ENCODE peak calls at places on chromosomes 13 and 19, in four cellular contexts. One of them, this sample, is unnamed.

GRCh38 chr13:77521595-77522367 is 13.7 kb upstream of the SCEL start:
- DNase-seq in stimulated activated CD4-positive, alpha-beta T cell treated with anti-CD3 and anti-CD28 coated beads, Interleukin-15, amount 100 ng/mL, for 1 hour: no peak
- DNase-seq in foreskin fibroblast: peak
- DNase-seq in activated CD8-positive, alpha-beta memory T cell treated with anti-CD3 and anti-CD28 coated beads for 1 hour: no peak
- DNase-seq in this sample: no peak

GRCh38 chr19:10344780-10345179 is 5.4 kb upstream of the ICAM3 start:
- DNase-seq in stimulated activated CD4-positive, alpha-beta T cell treated with anti-CD3 and anti-CD28 coated beads, Interleukin-15, amount 100 ng/mL, for 1 hour: no peak
- DNase-seq in foreskin fibroblast: peak
- DNase-seq in activated CD8-positive, alpha-beta memory T cell treated with anti-CD3 and anti-CD28 coated beads for 1 hour: no peak
- DNase-seq in this sample: no peak

GRCh38 chr19:34713262-34713637 is 20.8 kb upstream of the ZNF181 start:
- DNase-seq in stimulated activated CD4-positive, alpha-beta T cell treated with anti-CD3 and anti-CD28 coated beads, Interleukin-15, amount 100 ng/mL, for 1 hour: no peak
- DNase-seq in foreskin fibroblast: no peak
- DNase-seq in activated CD8-positive, alpha-beta memory T cell treated with anti-CD3 and anti-CD28 coated beads for 1 hour: no peak
- DNase-seq in this sample: no peak

GRCh38 chr13:21998279-21998678 is 327.4 kb downstream of the FGF9 start:
- DNase-seq in stimulated activated CD4-positive, alpha-beta T cell treated with anti-CD3 and anti-CD28 coated beads, Interleukin-15, amount 100 ng/mL, for 1 hour: no peak
- DNase-seq in foreskin fibroblast: no peak
- DNase-seq in activated CD8-positive, alpha-beta memory T cell treated with anti-CD3 and anti-CD28 coated beads for 1 hour: no peak
- DNase-seq in this sample: no peak

GRCh38 chr19:9914315-9915207 is 21.8 kb downstream of the OLFM2 start:
- DNase-seq in stimulated activated CD4-positive, alpha-beta T cell treated with anti-CD3 and anti-CD28 coated beads, Interleukin-15, amount 100 ng/mL, for 1 hour: peak
- DNase-seq in foreskin fibroblast: peak
- DNase-seq in activated CD8-positive, alpha-beta memory T cell treated with anti-CD3 and anti-CD28 coated beads for 1 hour: peak
- DNase-seq in this sample: peak

GRCh38 chr13:28819046-28819747 is 942 bp upstream of the MTUS2 start:
- DNase-seq in stimulated activated CD4-positive, alpha-beta T cell treated with anti-CD3 and anti-CD28 coated beads, Interleukin-15, amount 100 ng/mL, for 1 hour: no peak
- DNase-seq in foreskin fibroblast: peak
- DNase-seq in activated CD8-positive, alpha-beta memory T cell treated with anti-CD3 and anti-CD28 coated beads for 1 hour: no peak
- DNase-seq in this sample: no peak

GRCh38 chr19:4645718-4646117 is 6.4 kb downstream of the TNFAIP8L1 start:
- DNase-seq in stimulated activated CD4-positive, alpha-beta T cell treated with anti-CD3 and anti-CD28 coated beads, Interleukin-15, amount 100 ng/mL, for 1 hour: no peak
- DNase-seq in foreskin fibroblast: no peak
- DNase-seq in activated CD8-positive, alpha-beta memory T cell treated with anti-CD3 and anti-CD28 coated beads for 1 hour: no peak
- DNase-seq in this sample: no peak

GRCh38 chr19:1445932-1446712 is 3.8 kb upstream of the APC2 start:
- DNase-seq in stimulated activated CD4-positive, alpha-beta T cell treated with anti-CD3 and anti-CD28 coated beads, Interleukin-15, amount 100 ng/mL, for 1 hour: no peak
- DNase-seq in foreskin fibroblast: no peak
- DNase-seq in activated CD8-positive, alpha-beta memory T cell treated with anti-CD3 and anti-CD28 coated beads for 1 hour: no peak
- DNase-seq in this sample: no peak

GRCh38 chr13:23146811-23147245 is 34.0 kb upstream of the SGCG start:
- DNase-seq in stimulated activated CD4-positive, alpha-beta T cell treated with anti-CD3 and anti-CD28 coated beads, Interleukin-15, amount 100 ng/mL, for 1 hour: no peak
- DNase-seq in foreskin fibroblast: peak
- DNase-seq in activated CD8-positive, alpha-beta memory T cell treated with anti-CD3 and anti-CD28 coated beads for 1 hour: no peak
- DNase-seq in this sample: no peak

GRCh38 chr13:109191422-109191821 is 562.0 kb downstream of the MYO16 start:
- DNase-seq in stimulated activated CD4-positive, alpha-beta T cell treated with anti-CD3 and anti-CD28 coated beads, Interleukin-15, amount 100 ng/mL, for 1 hour: no peak
- DNase-seq in foreskin fibroblast: no peak
- DNase-seq in activated CD8-positive, alpha-beta memory T cell treated with anti-CD3 and anti-CD28 coated beads for 1 hour: no peak
- DNase-seq in this sample: no peak

GRCh38 chr19:1168877-1169791 is 4.9 kb downstream of the SBNO2 start:
- DNase-seq in stimulated activated CD4-positive, alpha-beta T cell treated with anti-CD3 and anti-CD28 coated beads, Interleukin-15, amount 100 ng/mL, for 1 hour: no peak
- DNase-seq in foreskin fibroblast: peak
- DNase-seq in activated CD8-positive, alpha-beta memory T cell treated with anti-CD3 and anti-CD28 coated beads for 1 hour: no peak
- DNase-seq in this sample: no peak

GRCh38 chr19:56720281-56720680 is 48.7 kb upstream of the ZNF835 start:
- DNase-seq in stimulated activated CD4-positive, alpha-beta T cell treated with anti-CD3 and anti-CD28 coated beads, Interleukin-15, amount 100 ng/mL, for 1 hour: no peak
- DNase-seq in foreskin fibroblast: no peak
- DNase-seq in activated CD8-positive, alpha-beta memory T cell treated with anti-CD3 and anti-CD28 coated beads for 1 hour: no peak
- DNase-seq in this sample: no peak

GRCh38 chr19:56091066-56091490 is 30.0 kb downstream of the ZNF787 start:
- DNase-seq in stimulated activated CD4-positive, alpha-beta T cell treated with anti-CD3 and anti-CD28 coated beads, Interleukin-15, amount 100 ng/mL, for 1 hour: no peak
- DNase-seq in foreskin fibroblast: peak
- DNase-seq in activated CD8-positive, alpha-beta memory T cell treated with anti-CD3 and anti-CD28 coated beads for 1 hour: no peak
- DNase-seq in this sample: no peak

GRCh38 chr19:17528610-17529009 is 17.2 kb downstream of the PGLS start:
- DNase-seq in stimulated activated CD4-positive, alpha-beta T cell treated with anti-CD3 and anti-CD28 coated beads, Interleukin-15, amount 100 ng/mL, for 1 hour: no peak
- DNase-seq in foreskin fibroblast: no peak
- DNase-seq in activated CD8-positive, alpha-beta memory T cell treated with anti-CD3 and anti-CD28 coated beads for 1 hour: no peak
- DNase-seq in this sample: no peak

GRCh38 chr19:22612316-22612715 is 21.8 kb upstream of the ZNF492 start:
- DNase-seq in stimulated activated CD4-positive, alpha-beta T cell treated with anti-CD3 and anti-CD28 coated beads, Interleukin-15, amount 100 ng/mL, for 1 hour: no peak
- DNase-seq in foreskin fibroblast: no peak
- DNase-seq in activated CD8-positive, alpha-beta memory T cell treated with anti-CD3 and anti-CD28 coated beads for 1 hour: no peak
- DNase-seq in this sample: no peak

This sample was measured in central memory CD8-positive, alpha-beta T cell.